ENCODE peak calls at places on chromosome 13, in four cellular contexts. T is HepG2, I is K562, P is GM12878. J is an unnamed sample.

GRCh38 chr13:21894091-21894490 is 223.2 kb downstream of the FGF9 start:
- DNase-seq in T (no peak), I (no peak), P (no peak), J (no peak)

GRCh38 chr13:36530050-36530789 is 97.9 kb downstream of the CCNA1 start:
- DNase-seq in T (no peak), I (no peak), P (no peak), J (no peak)

GRCh38 chr13:46202188-46202795 is 9.4 kb upstream of the LRRC63 start:
- DNase-seq in T (no peak), I (no peak), P (no peak), J (no peak)

GRCh38 chr13:113153810-113154748 is 4.4 kb upstream of the PROZ start:
- DNase-seq in T (peak), I (peak), P (peak), J (peak)

GRCh38 chr13:106617561-106617960 is 49.6 kb upstream of the ARGLU1 start:
- DNase-seq in T (no peak), I (no peak), P (no peak), J (no peak)

GRCh38 chr13:95124959-95125358 is 176.3 kb downstream of the ABCC4 start:
- DNase-seq in T (no peak), I (no peak), P (no peak), J (no peak)

GRCh38 chr13:23160241-23161175 is 20.3 kb upstream of the SGCG start:
- DNase-seq in T (no peak), I (no peak), P (no peak), J (peak)

GRCh38 chr13:50393641-50394040 is 378.4 kb downstream of the KCNRG start:
- DNase-seq in T (no peak), I (no peak), P (no peak), J (no peak)

GRCh38 chr13:98983182-98983581 is 5.3 kb upstream of the DOCK9 start:
- DNase-seq in T (no peak), I (no peak), P (no peak), J (no peak)

GRCh38 chr13:79382545-79383275 is 23.3 kb downstream of the RBM26 start:
- DNase-seq in T (no peak), I (no peak), P (no peak), J (no peak)

GRCh38 chr13:110907951-110908898 is 6.6 kb downstream of the ANKRD10 start:
- DNase-seq in T (peak), I (no peak), P (no peak), J (no peak)

GRCh38 chr13:53782400-53783030 is 753.9 kb downstream of the OLFM4 start:
- DNase-seq in T (peak), I (no peak), P (peak), J (peak)

GRCh38 chr13:88919970-88920628 is 1248.9 kb downstream of the SLITRK5 start:
- DNase-seq in T (no peak), I (no peak), P (peak), J (no peak)

GRCh38 chr13:111165611-111166010 is 50.5 kb downstream of the ARHGEF7 start:
- DNase-seq in T (no peak), I (no peak), P (no peak), J (no peak)

GRCh38 chr13:42474954-42475353 is 99.0 kb upstream of the TNFSF11 start:
- DNase-seq in T (no peak), I (no peak), P (no peak), J (no peak)

GRCh38 chr13:98446234-98446621 is 130.7 kb downstream of the STK24 start:
- DNase-seq in T (no peak), I (no peak), P (no peak), J (no peak)

GRCh38 chr13:65461590-65461989 is 1768.5 kb downstream of the PCDH9 start:
- DNase-seq in T (no peak), I (no peak), P (no peak), J (peak)

GRCh38 chr13:80363890-80364503 is 23.1 kb upstream of the SPRY2 start:
- DNase-seq in T (peak), I (no peak), P (no peak), J (peak)

GRCh38 chr13:114282143-114282685 is 813 bp downstream of the UPF3A start:
- DNase-seq in T (peak), I (peak), P (peak), J (peak)

GRCh38 chr13:102913924-102914628 is 68.2 kb downstream of the ERCC5 start:
- DNase-seq in T (no peak), I (no peak), P (no peak), J (no peak)

GRCh38 chr13:51479199-51479523 is 26.3 kb upstream of the INTS6 start:
- DNase-seq in T (peak), I (no peak), P (no peak), J (no peak)

GRCh38 chr13:69616398-69616797 is 491.2 kb upstream of the ATXN8OS start:
- DNase-seq in T (no peak), I (no peak), P (no peak), J (no peak)

GRCh38 chr13:76027131-76027530 is 391.0 kb downstream of the LMO7 start:
- DNase-seq in T (no peak), I (no peak), P (no peak), J (no peak)

GRCh38 chr13:93752506-93752905 is 525.9 kb downstream of the GPC6 start:
- DNase-seq in T (no peak), I (no peak), P (no peak), J (no peak)

DNA sequence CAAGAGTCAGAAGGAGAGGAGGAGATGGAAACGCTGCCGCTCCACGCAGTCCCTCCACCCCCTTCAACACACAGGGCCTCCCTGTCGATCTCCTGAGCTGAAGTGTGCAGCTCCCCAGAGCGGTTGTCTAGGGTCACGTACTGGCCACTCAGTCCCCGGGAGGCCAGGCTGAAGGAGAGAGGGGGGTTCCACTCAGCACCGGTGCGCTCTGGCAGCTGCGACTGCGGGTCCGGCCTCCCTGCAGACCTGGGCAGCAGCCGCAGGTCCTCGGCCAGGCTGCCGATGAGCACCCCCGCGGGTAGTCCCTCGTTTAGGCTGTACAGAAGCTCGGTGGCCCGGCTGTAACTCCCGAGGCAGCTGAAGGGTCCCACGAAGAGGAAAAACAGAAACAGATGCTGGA is 2.1 kb downstream of the PCDH20 start:
- DNase-seq in T (no peak), I (no peak), P (no peak), J (no peak)
- TF ChIP-seq FOXM1 in T (no peak), I (no peak), P (no peak), J (no peak)

GRCh38 chr13:91348906-91349435 is 1.5 kb downstream of the MIR17HG start:
- DNase-seq in T (peak), I (peak), P (peak), J (peak)
- TF ChIP-seq FOXK2 in T (no peak), I (no peak), P (no peak), J (no peak)

GRCh38 chr13:40910324-40911050 is 108.6 kb downstream of the ELF1 start:
- DNase-seq in T (peak), I (no peak), P (peak), J (no peak)
- TF ChIP-seq FOXM1 in T (no peak), I (no peak), P (no peak), J (no peak)

DNA sequence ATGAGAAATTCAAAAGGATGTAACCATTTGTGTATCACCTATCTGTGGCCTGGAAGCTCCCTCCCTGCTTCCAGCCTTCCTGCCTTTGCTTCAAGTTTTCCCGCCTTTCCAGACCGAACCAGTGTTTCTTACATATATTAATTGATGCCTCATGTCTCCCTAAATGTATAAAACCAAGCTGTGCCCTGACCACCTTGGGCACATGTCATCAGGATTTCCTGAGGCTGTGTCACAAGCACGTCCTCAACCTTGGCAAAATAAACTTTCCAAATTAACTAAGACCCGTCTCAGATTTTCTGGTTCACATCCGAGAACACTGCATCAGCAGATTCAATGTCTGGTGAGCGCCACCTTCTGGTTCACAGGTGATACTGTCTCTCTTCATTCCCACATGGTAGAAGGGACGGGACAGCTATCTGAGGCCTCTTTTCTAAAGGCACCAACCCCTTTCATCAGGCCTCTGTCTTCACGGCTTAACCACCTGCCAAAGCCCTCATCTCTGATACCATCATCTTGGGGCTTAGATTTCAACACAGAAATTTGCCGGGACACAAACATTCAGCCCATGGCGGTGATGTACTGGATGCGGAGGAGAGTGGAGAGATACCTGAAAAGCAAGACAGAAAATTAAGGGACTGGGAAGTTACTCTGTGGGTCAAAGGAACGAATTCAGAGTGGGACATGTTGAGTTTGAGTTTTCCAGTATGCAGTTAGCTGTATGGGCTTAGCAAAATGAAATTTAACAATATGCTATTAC is 58.7 kb upstream of the PABPC3 start:
- DNase-seq in T (peak), I (peak), P (no peak), J (peak)
- TF ChIP-seq FOXK2 in T (no peak), I (no peak), P (no peak), J (no peak)

DNA sequence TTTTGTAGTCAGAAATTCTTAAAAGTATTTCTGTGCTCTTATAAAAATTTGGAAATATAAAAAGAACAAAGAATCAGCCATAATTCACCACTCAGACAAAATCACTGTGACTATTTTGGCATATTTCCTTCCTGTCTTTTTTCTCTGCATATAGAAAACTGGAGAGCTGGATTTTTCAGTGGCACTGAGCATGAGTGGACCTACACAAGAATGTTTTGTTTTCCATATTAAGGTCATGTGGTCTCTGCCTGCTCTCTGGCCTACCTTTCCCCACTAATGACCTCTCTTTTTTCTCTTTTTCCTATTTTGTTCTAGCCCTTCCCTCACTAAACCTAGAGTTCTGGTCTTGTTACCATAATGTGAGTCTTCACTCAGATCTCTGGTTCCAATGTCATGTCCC is 17.6 kb upstream of the USP12 start:
- DNase-seq in T (no peak), I (no peak), P (no peak), J (no peak)
- TF ChIP-seq FOXM1 in T (no peak), I (no peak), P (no peak), J (no peak)

GRCh38 chr13:60273971-60274370 is 110.2 kb upstream of the DIAPH3 start:
- DNase-seq in T (no peak), I (no peak), P (no peak), J (no peak)

GRCh38 chr13:60274664-60275063 is 110.9 kb upstream of the DIAPH3 start:
- DNase-seq in T (no peak), I (no peak), P (no peak), J (no peak)

GRCh38 chr13:60275208-60275607 is 111.5 kb upstream of the DIAPH3 start:
- DNase-seq in T (no peak), I (no peak), P (no peak), J (no peak)
- TF ChIP-seq FOXK2 in T (no peak), I (no peak), P (no peak), J (no peak)

GRCh38 chr13:74278901-74279300 is 144.7 kb upstream of the KLF12 start:
- DNase-seq in T (no peak), I (no peak), P (no peak), J (no peak)
- TF ChIP-seq FOXM1 in T (no peak), I (no peak), P (no peak), J (no peak)

GRCh38 chr13:29847501-29847983 is 2.9 kb downstream of the UBL3 start:
- DNase-seq in T (peak), I (no peak), P (no peak), J (no peak)

GRCh38 chr13:29849071-29849541 is 1.3 kb downstream of the UBL3 start:
- DNase-seq in T (peak), I (no peak), P (no peak), J (no peak)

GRCh38 chr13:29850213-29850898 is at the start of gene UBL3:
- DNase-seq in T (peak), I (peak), P (peak), J (peak)

GRCh38 chr13:29852464-29853054 is 2.1 kb upstream of the UBL3 start:
- DNase-seq in T (no peak), I (no peak), P (no peak), J (no peak)

DNA sequence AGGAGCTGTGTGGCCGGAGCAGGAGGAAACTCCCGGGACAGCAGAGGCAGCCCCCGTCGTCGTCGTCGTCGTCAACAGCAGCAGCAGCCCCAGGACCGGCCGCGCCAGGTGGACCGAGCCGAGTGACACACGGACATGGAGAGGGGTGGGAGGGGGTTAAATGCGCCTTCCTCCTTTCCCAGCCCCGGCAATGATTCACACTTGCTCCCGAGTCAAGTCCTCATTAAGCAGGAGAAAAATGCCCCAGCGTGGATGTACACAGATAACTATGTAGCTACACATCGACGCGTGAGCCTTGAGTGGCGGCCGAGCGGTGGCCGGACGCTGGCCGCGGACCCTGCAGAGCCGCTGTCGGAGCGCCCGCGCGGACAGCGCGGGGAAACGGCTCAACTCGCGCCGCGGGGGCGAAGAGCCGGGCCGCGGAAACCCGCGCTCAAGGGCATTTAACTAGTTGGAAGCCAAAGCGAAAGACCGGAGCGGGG is 645 bp downstream of the UBL3 start:
- DNase-seq in T (peak), I (peak), P (no peak), J (peak)
- TF ChIP-seq FOXK2 in T (no peak), I (no peak), P (no peak), J (no peak)

GRCh38 chr13:30806784-30807183 is 71.4 kb downstream of the ALOX5AP start:
- DNase-seq in T (no peak), I (no peak), P (no peak), J (no peak)
- TF ChIP-seq FOXM1 in T (no peak), I (no peak), P (no peak), J (no peak)